ENCODE peak calls at places on chromosomes 7 and 10, in nine cellular contexts. One of them, this sample, is unnamed.

GRCh38 chr10:124000792-124001201 is 92.6 kb downstream of the CHST15 start:
- DNase-seq in heart left ventricle: no peak
- DNase-seq in ovary: peak
- DNase-seq in prostate gland: no peak
- DNase-seq in stomach: no peak
- DNase-seq in tibial nerve: no peak
- DNase-seq in IMR-90: no peak
- DNase-seq in uterus: no peak
- DNase-seq in testis: no peak
- DNase-seq in this sample: peak

GRCh38 chr7:3879337-3880054 is 578.4 kb downstream of the SDK1 start:
- DNase-seq in heart left ventricle: no peak
- DNase-seq in ovary: no peak
- DNase-seq in prostate gland: no peak
- DNase-seq in stomach: no peak
- DNase-seq in tibial nerve: no peak
- DNase-seq in IMR-90: no peak
- DNase-seq in uterus: no peak
- DNase-seq in testis: no peak
- DNase-seq in this sample: no peak

GRCh38 chr7:102413071-102413470 is 16.9 kb downstream of the PRKRIP1 start:
- DNase-seq in heart left ventricle: no peak
- DNase-seq in ovary: no peak
- DNase-seq in prostate gland: no peak
- DNase-seq in stomach: no peak
- DNase-seq in tibial nerve: no peak
- DNase-seq in IMR-90: no peak
- DNase-seq in uterus: no peak
- DNase-seq in testis: no peak
- DNase-seq in this sample: no peak

GRCh38 chr7:22275574-22276150 is 81.3 kb downstream of the RAPGEF5 start:
- DNase-seq in heart left ventricle: no peak
- DNase-seq in ovary: no peak
- DNase-seq in prostate gland: no peak
- DNase-seq in stomach: no peak
- DNase-seq in tibial nerve: no peak
- DNase-seq in IMR-90: no peak
- DNase-seq in uterus: no peak
- DNase-seq in testis: no peak
- DNase-seq in this sample: no peak

GRCh38 chr10:109740436-109740835 is 182.9 kb downstream of the XPNPEP1 start:
- DNase-seq in heart left ventricle: no peak
- DNase-seq in ovary: no peak
- DNase-seq in prostate gland: no peak
- DNase-seq in stomach: no peak
- DNase-seq in tibial nerve: peak
- DNase-seq in IMR-90: no peak
- DNase-seq in uterus: no peak
- DNase-seq in testis: peak
- DNase-seq in this sample: no peak

GRCh38 chr7:55533050-55533728 is 39.1 kb downstream of the VOPP1 start:
- DNase-seq in heart left ventricle: no peak
- DNase-seq in ovary: no peak
- DNase-seq in prostate gland: no peak
- DNase-seq in stomach: no peak
- DNase-seq in tibial nerve: peak
- DNase-seq in IMR-90: peak
- DNase-seq in uterus: no peak
- DNase-seq in testis: no peak
- DNase-seq in this sample: peak

GRCh38 chr7:29289156-29290021 is 94.8 kb downstream of the CHN2 start:
- DNase-seq in heart left ventricle: peak
- DNase-seq in ovary: peak
- DNase-seq in prostate gland: no peak
- DNase-seq in stomach: no peak
- DNase-seq in tibial nerve: no peak
- DNase-seq in IMR-90: no peak
- DNase-seq in uterus: no peak
- DNase-seq in testis: no peak
- DNase-seq in this sample: no peak

GRCh38 chr10:69994262-69994661 is 58.4 kb upstream of the MACROH2A2 start:
- DNase-seq in heart left ventricle: peak
- DNase-seq in ovary: no peak
- DNase-seq in prostate gland: no peak
- DNase-seq in stomach: no peak
- DNase-seq in tibial nerve: peak
- DNase-seq in IMR-90: peak
- DNase-seq in uterus: peak
- DNase-seq in testis: peak
- DNase-seq in this sample: peak

GRCh38 chr7:106070201-106070551 is 41.9 kb downstream of the SYPL1 start:
- DNase-seq in heart left ventricle: peak
- DNase-seq in ovary: no peak
- DNase-seq in prostate gland: peak
- DNase-seq in stomach: peak
- DNase-seq in tibial nerve: no peak
- DNase-seq in IMR-90: no peak
- DNase-seq in uterus: peak
- DNase-seq in testis: no peak
- DNase-seq in this sample: no peak

GRCh38 chr7:155188821-155189599 is 108.7 kb upstream of the INSIG1 start:
- DNase-seq in heart left ventricle: no peak
- DNase-seq in ovary: no peak
- DNase-seq in prostate gland: no peak
- DNase-seq in stomach: no peak
- DNase-seq in tibial nerve: no peak
- DNase-seq in IMR-90: peak
- DNase-seq in uterus: no peak
- DNase-seq in testis: no peak
- DNase-seq in this sample: no peak

GRCh38 chr7:134513169-134513752 is 14.1 kb upstream of the AKR1B10 start:
- DNase-seq in heart left ventricle: peak
- DNase-seq in ovary: no peak
- DNase-seq in prostate gland: peak
- DNase-seq in stomach: peak
- DNase-seq in tibial nerve: peak
- DNase-seq in IMR-90: peak
- DNase-seq in uterus: no peak
- DNase-seq in testis: peak
- DNase-seq in this sample: peak

GRCh38 chr10:113228570-113228969 is 278.5 kb downstream of the TCF7L2 start:
- DNase-seq in heart left ventricle: no peak
- DNase-seq in ovary: no peak
- DNase-seq in prostate gland: no peak
- DNase-seq in stomach: no peak
- DNase-seq in tibial nerve: no peak
- DNase-seq in IMR-90: peak
- DNase-seq in uterus: no peak
- DNase-seq in testis: no peak
- DNase-seq in this sample: no peak

GRCh38 chr10:75972494-75973276 is 541.3 kb downstream of the LRMDA start:
- DNase-seq in heart left ventricle: no peak
- DNase-seq in ovary: peak
- DNase-seq in prostate gland: no peak
- DNase-seq in stomach: no peak
- DNase-seq in tibial nerve: peak
- DNase-seq in IMR-90: peak
- DNase-seq in uterus: peak
- DNase-seq in testis: no peak
- DNase-seq in this sample: no peak

GRCh38 chr10:79144341-79145173 is 75.8 kb downstream of the ZMIZ1 start:
- DNase-seq in heart left ventricle: no peak
- DNase-seq in ovary: no peak
- DNase-seq in prostate gland: no peak
- DNase-seq in stomach: peak
- DNase-seq in tibial nerve: no peak
- DNase-seq in IMR-90: no peak
- DNase-seq in uterus: no peak
- DNase-seq in testis: no peak
- DNase-seq in this sample: no peak
- TF ChIP-seq POLR2A in heart left ventricle: no peak
- TF ChIP-seq POLR2A in ovary: no peak
- TF ChIP-seq POLR2A in prostate gland: no peak
- TF ChIP-seq POLR2A in stomach: no peak
- TF ChIP-seq POLR2A in tibial nerve: no peak
- TF ChIP-seq POLR2A in IMR-90: no peak
- TF ChIP-seq POLR2A in uterus: no peak
- TF ChIP-seq POLR2A in testis: no peak
- TF ChIP-seq POLR2A in this sample: no peak

DNA sequence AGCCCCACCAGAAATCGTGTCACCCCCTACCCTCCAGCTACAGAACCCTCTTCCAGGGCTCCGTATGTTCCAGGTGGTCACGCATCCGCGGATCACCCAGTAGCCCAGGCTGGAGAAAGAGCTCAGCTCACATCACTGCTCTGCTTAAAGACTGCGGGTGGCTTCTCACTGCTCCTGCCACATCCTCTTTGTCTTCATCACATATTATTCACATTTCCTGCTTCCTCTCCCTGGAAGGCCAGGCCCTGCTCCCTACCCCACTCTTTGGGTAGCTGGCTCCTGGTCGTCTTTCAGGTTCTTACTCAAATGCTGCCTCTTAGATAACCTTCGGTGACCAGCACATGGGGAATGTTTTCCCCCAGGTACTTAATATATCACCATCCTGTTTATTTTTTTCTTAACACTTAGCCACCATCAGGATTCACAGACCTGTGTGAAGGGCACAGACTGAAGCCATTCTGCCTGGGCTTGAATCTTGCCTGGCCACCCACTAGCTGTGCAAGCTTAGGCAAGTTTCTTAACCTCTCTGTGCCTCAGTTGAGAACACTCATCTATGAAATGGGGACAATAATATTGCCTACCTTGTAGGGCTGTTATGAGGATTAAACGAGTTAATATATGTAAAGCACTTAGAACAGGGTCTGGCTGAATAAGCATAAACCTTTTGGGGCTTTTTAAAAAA is 307.8 kb downstream of the PRPF18 start:
- DNase-seq in heart left ventricle: no peak
- DNase-seq in ovary: no peak
- DNase-seq in prostate gland: no peak
- DNase-seq in stomach: no peak
- DNase-seq in tibial nerve: no peak
- DNase-seq in IMR-90: peak
- DNase-seq in uterus: no peak
- DNase-seq in testis: no peak
- DNase-seq in this sample: peak
- TF ChIP-seq POLR2A in heart left ventricle: no peak
- TF ChIP-seq POLR2A in ovary: no peak
- TF ChIP-seq POLR2A in prostate gland: no peak
- TF ChIP-seq POLR2A in stomach: no peak
- TF ChIP-seq POLR2A in tibial nerve: no peak
- TF ChIP-seq POLR2A in IMR-90: no peak
- TF ChIP-seq POLR2A in uterus: no peak
- TF ChIP-seq POLR2A in testis: no peak
- TF ChIP-seq POLR2A in this sample: no peak

GRCh38 chr7:39951156-39951942 is 1.3 kb downstream of the CDK13 start:
- DNase-seq in heart left ventricle: peak
- DNase-seq in ovary: peak
- DNase-seq in prostate gland: peak
- DNase-seq in stomach: peak
- DNase-seq in tibial nerve: peak
- DNase-seq in IMR-90: peak
- DNase-seq in uterus: peak
- DNase-seq in testis: peak
- DNase-seq in this sample: peak
- TF ChIP-seq POLR2A in heart left ventricle: no peak
- TF ChIP-seq POLR2A in ovary: no peak
- TF ChIP-seq POLR2A in prostate gland: peak
- TF ChIP-seq POLR2A in stomach: no peak
- TF ChIP-seq POLR2A in tibial nerve: no peak
- TF ChIP-seq POLR2A in IMR-90: no peak
- TF ChIP-seq POLR2A in uterus: no peak
- TF ChIP-seq POLR2A in testis: no peak
- TF ChIP-seq POLR2A in this sample: no peak

DNA sequence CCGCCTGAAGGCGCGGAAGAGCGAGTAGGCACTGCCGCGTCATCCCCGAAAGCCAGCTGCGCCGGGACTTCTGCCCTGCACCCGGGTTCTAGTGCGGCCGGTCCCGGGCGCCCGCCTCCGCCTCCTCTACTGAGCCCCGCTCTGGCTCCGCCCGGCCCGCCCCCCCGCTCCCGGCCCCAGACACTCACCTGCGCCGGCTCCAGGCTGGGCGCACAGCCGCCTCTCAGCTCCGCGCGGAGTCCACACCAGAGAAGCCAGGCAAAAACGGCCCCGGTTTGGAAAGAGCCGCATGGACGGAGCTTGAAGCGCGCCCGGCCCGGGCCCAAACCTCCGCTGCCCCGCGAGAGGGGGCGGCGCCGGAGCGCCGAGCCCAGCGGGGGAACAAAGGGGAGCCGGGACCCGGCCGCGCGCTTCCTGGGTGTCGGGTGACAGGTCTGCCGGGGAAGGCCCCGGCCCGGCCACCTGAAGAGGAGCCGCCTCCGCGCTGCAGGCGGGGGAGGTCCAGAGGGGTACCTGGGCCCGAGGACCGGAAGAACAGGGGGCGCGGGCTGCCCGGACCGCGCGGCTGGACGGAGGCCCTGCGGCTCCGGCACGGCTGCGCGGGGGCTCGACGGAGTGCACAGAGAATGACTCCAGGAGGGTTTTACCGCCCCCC is 168.2 kb downstream of the NRF1 start:
- DNase-seq in heart left ventricle: no peak
- DNase-seq in ovary: peak
- DNase-seq in prostate gland: peak
- DNase-seq in stomach: peak
- DNase-seq in tibial nerve: no peak
- DNase-seq in IMR-90: no peak
- DNase-seq in uterus: no peak
- DNase-seq in testis: no peak
- DNase-seq in this sample: peak
- TF ChIP-seq POLR2A in heart left ventricle: no peak
- TF ChIP-seq POLR2A in ovary: no peak
- TF ChIP-seq POLR2A in prostate gland: peak
- TF ChIP-seq POLR2A in stomach: no peak
- TF ChIP-seq POLR2A in tibial nerve: no peak
- TF ChIP-seq POLR2A in IMR-90: no peak
- TF ChIP-seq POLR2A in uterus: no peak
- TF ChIP-seq POLR2A in testis: no peak
- TF ChIP-seq POLR2A in this sample: peak

This sample was measured in H54.